ENCODE peak calls at places on chromosomes 16 and 17, in four cellular contexts. V is kidney glomerular epithelial cell; C is stimulated activated CD4-positive, alpha-beta T cell treated with anti-CD3 and anti-CD28 coated beads, Interleukin-1b, Interleukin-23, amount 100 ng/mL, for 4 hours; M is NCI-H460. I is an unnamed sample.

GRCh38 chr17:68089881-68090280 is 54.3 kb downstream of the KPNA2 start:
- DNase-seq in C (no peak), V (no peak), M (peak; percentile 56), I (no peak)

GRCh38 chr16:24146523-24146922 is 109.6 kb upstream of the CACNG3 start:
- DNase-seq in M (peak; percentile 53), V (no peak), C (no peak), I (no peak)

GRCh38 chr16:83772806-83773205 is 35.0 kb upstream of the HSBP1 start:
- DNase-seq in V (no peak), C (no peak), M (no peak), I (no peak)

GRCh38 chr17:33686171-33686570 is 393.1 kb upstream of the ASIC2 start:
- DNase-seq in M (no peak), V (no peak), C (peak; percentile 3), I (no peak)

GRCh38 chr17:30222741-30223175 is 12.7 kb downstream of the SLC6A4 start:
- DNase-seq in V (no peak), C (no peak), M (no peak), I (no peak)

GRCh38 chr17:61635913-61636432 is 45.0 kb upstream of the NACA2 start:
- DNase-seq in M (peak; percentile 68), C (no peak), V (peak; percentile 33), I (no peak)

GRCh38 chr17:37118738-37119137 is 170.0 kb downstream of the AATF start:
- DNase-seq in M (no peak), V (no peak), C (no peak), I (no peak)

GRCh38 chr17:37781451-37781850 is 36.6 kb upstream of the HNF1B start:
- DNase-seq in C (no peak), V (no peak), M (no peak), I (no peak)

GRCh38 chr16:55116165-55116894 is 185.7 kb downstream of the IRX5 start:
- DNase-seq in C (no peak), V (no peak), M (no peak), I (no peak)

GRCh38 chr17:51805765-51806164 is 352.7 kb downstream of the CA10 start:
- DNase-seq in C (no peak), M (no peak), V (no peak), I (no peak)

GRCh38 chr17:73686126-73686525 is 41.9 kb upstream of the SDK2 start:
- DNase-seq in V (no peak), C (no peak), M (no peak), I (no peak)

GRCh38 chr17:65049085-65049756 is 7.3 kb downstream of the GNA13 start:
- DNase-seq in V (no peak), C (no peak), M (no peak), I (no peak)

GRCh38 chr17:58641937-58642336 is 49.9 kb downstream of the TEX14 start:
- DNase-seq in M (no peak), C (no peak), V (no peak), I (no peak)

GRCh38 chr16:84947022-84947421 is 64.3 kb downstream of the ZDHHC7 start:
- DNase-seq in C (no peak), V (no peak), M (no peak), I (no peak)

GRCh38 chr16:66167564-66168291 is 198.8 kb upstream of the CDH5 start:
- DNase-seq in M (no peak), C (no peak), V (no peak), I (no peak)

GRCh38 chr17:66268247-66268927 is 34.0 kb upstream of the PRKCA start:
- DNase-seq in V (peak; percentile 42), C (no peak), M (no peak), I (peak; percentile 73)

GRCh38 chr16:9039208-9039607 is 52.2 kb upstream of the HAPSTR1 start:
- DNase-seq in C (no peak), V (no peak), M (no peak), I (no peak)

GRCh38 chr16:82987767-82988166 is 361.0 kb downstream of the CDH13 start:
- DNase-seq in C (no peak), V (no peak), M (no peak), I (peak; percentile 32)

GRCh38 chr17:36921131-36921851 is 16.0 kb upstream of the LHX1 start:
- DNase-seq in M (no peak), C (no peak), V (peak; percentile 96), I (peak; percentile 80)

GRCh38 chr16:54493076-54493475 is 206.5 kb upstream of the IRX3 start:
- DNase-seq in M (no peak), C (no peak), V (no peak), I (no peak)

GRCh38 chr16:5010576-5011329 is 23.0 kb downstream of the NAGPA start:
- DNase-seq in C (no peak), M (no peak), V (no peak), I (no peak)

GRCh38 chr16:78551487-78552085 is 452.1 kb downstream of the WWOX start:
- DNase-seq in C (no peak), V (no peak), M (no peak), I (no peak)

GRCh38 chr17:55172612-55173011 is 92.1 kb upstream of the HLF start:
- DNase-seq in C (no peak), M (no peak), V (no peak), I (no peak)

GRCh38 chr16:14529010-14529669 is 100.9 kb downstream of the PARN start:
- DNase-seq in V (peak; percentile 87), M (peak; percentile 95), C (peak; percentile 32), I (peak; percentile 61)

GRCh38 chr17:76826290-76827138 is 41.7 kb upstream of the MGAT5B start:
- DNase-seq in V (no peak), C (no peak), M (no peak), I (no peak)

GRCh38 chr17:65545708-65546523 is 15.5 kb downstream of the AXIN2 start:
- DNase-seq in V (no peak), M (no peak), C (no peak), I (no peak)

GRCh38 chr16:47565454-47565853 is 104.3 kb downstream of the PHKB start:
- DNase-seq in C (no peak), M (no peak), V (no peak), I (no peak)

GRCh38 chr16:30764816-30765465 is 2.8 kb downstream of the RNF40 start:
- DNase-seq in M (no peak), C (no peak), V (no peak), I (no peak)

GRCh38 chr16:84270531-84270930 is 24.1 kb upstream of the WFDC1 start:
- DNase-seq in M (no peak), V (no peak), C (no peak), I (no peak)

GRCh38 chr16:30927789-30928378 is 4.5 kb downstream of the FBXL19 start:
- DNase-seq in C (peak; percentile 36), V (no peak), M (peak; percentile 49), I (no peak)

GRCh38 chr17:8164815-8165131 is 2.0 kb upstream of the VAMP2 start:
- DNase-seq in C (no peak), M (no peak), V (no peak), I (no peak)

I was measured in epithelial cell of proximal tubule.